ENCODE peak calls at places on chromosomes 13 and 19, in four cellular contexts. Y is left ventricle myocardium inferior, N is GM12878, V is heart right ventricle. Q is an unnamed sample.

GRCh38 chr19:48498576-48498879 is 13.1 kb downstream of the LMTK3 start:
- DNase-seq in Y (no peak), V (no peak), N (no peak), Q (no peak)

GRCh38 chr13:113566227-113566561 is 18.4 kb upstream of the TFDP1 start:
- DNase-seq in N (no peak), Y (no peak), V (no peak), Q (no peak)

GRCh38 chr19:7533281-7533819 is 2.2 kb upstream of the PNPLA6 start:
- DNase-seq in V (peak; percentile 79), N (no peak), Y (peak; percentile 76), Q (no peak)

GRCh38 chr19:55641376-55642152 is 762 bp downstream of the ZNF580 start:
- DNase-seq in V (no peak), N (no peak), Y (no peak), Q (no peak)

GRCh38 chr19:10817291-10818038 is 18.5 kb downstream of the TMED1 start:
- DNase-seq in N (no peak), Y (no peak), V (peak; percentile 49), Q (peak; percentile 73)

GRCh38 chr13:90738881-90739280 is 608.6 kb upstream of the MIR17HG start:
- DNase-seq in V (no peak), N (no peak), Y (no peak), Q (no peak)

GRCh38 chr13:105442941-105443340 is 1092.5 kb downstream of the EFNB2 start:
- DNase-seq in Y (no peak), N (no peak), V (peak; percentile 29), Q (no peak)

GRCh38 chr19:17244618-17245534 is 843 bp downstream of the NR2F6 start:
- DNase-seq in Y (peak; percentile 51), V (no peak), N (no peak), Q (no peak)

GRCh38 chr19:19444694-19445155 is 39.2 kb downstream of the GATAD2A start:
- DNase-seq in V (no peak), Y (no peak), N (no peak), Q (no peak)

GRCh38 chr13:53068841-53069520 is 40.4 kb downstream of the OLFM4 start:
- DNase-seq in V (no peak), Y (no peak), N (no peak), Q (no peak)

GRCh38 chr19:35293733-35294309 is 1.9 kb downstream of the MAG start:
- DNase-seq in N (no peak), V (no peak), Y (no peak), Q (no peak)

GRCh38 chr13:80011448-80012212 is 329.3 kb downstream of the SPRY2 start:
- DNase-seq in V (no peak), Y (no peak), N (no peak), Q (no peak)

GRCh38 chr19:35135389-35135909 is 590 bp upstream of the LGI4 start:
- DNase-seq in N (no peak), V (peak; percentile 80), Y (peak; percentile 84), Q (no peak)

GRCh38 chr19:47503823-47504145 is 11.1 kb downstream of the NAPA start:
- DNase-seq in Y (no peak), V (no peak), N (no peak), Q (no peak)

GRCh38 chr19:42284641-42285341 is 15.7 kb downstream of the CIC start:
- DNase-seq in Y (no peak), N (no peak), V (peak; percentile 27), Q (no peak)

GRCh38 chr13:45451282-45451681 is 13.5 kb upstream of the COG3 start:
- DNase-seq in V (no peak), Y (no peak), N (no peak), Q (no peak)

GRCh38 chr13:32471187-32471922 is 43.4 kb upstream of the N4BP2L1 start:
- DNase-seq in Y (peak; percentile 42), V (peak; percentile 64), N (no peak), Q (no peak)

GRCh38 chr19:17294051-17294891 is 9.0 kb downstream of the ABHD8 start:
- DNase-seq in V (no peak), N (no peak), Y (no peak), Q (no peak)

GRCh38 chr13:57624565-57625435 is 6.7 kb upstream of the PCDH17 start:
- DNase-seq in N (no peak), V (peak; percentile 51), Y (no peak), Q (no peak)

GRCh38 chr19:47509973-47510372 is 4.9 kb downstream of the NAPA start:
- DNase-seq in N (no peak), Y (no peak), V (no peak), Q (peak; percentile 40)

GRCh38 chr13:99415014-99415650 is 86.1 kb upstream of the TM9SF2 start:
- DNase-seq in Y (no peak), N (no peak), V (no peak), Q (no peak)

GRCh38 chr13:72652681-72653080 is 74.7 kb downstream of the MZT1 start:
- DNase-seq in N (no peak), V (no peak), Y (no peak), Q (no peak)

GRCh38 chr13:33279898-33280549 is 5.5 kb downstream of the STARD13 start:
- DNase-seq in Y (no peak), N (no peak), V (no peak), Q (no peak)

GRCh38 chr13:25977216-25977615 is 74.6 kb downstream of the SHISA2 start:
- DNase-seq in Y (no peak), N (no peak), V (no peak), Q (no peak)

GRCh38 chr13:63124863-63125262 is 1709.2 kb upstream of the PCDH20 start:
- DNase-seq in V (no peak), N (no peak), Y (no peak), Q (no peak)

GRCh38 chr13:99155821-99156220 is 44.8 kb upstream of the UBAC2 start:
- DNase-seq in N (no peak), Y (no peak), V (no peak), Q (no peak)

GRCh38 chr19:12139309-12139708 is 841 bp downstream of the ZNF20 start:
- DNase-seq in V (no peak), Y (no peak), N (no peak), Q (no peak)

GRCh38 chr13:20607015-20607414 is 40.1 kb downstream of the IFT88 start:
- DNase-seq in Y (no peak), V (no peak), N (no peak), Q (no peak)

GRCh38 chr13:28761586-28761985 is 42.8 kb upstream of the SLC46A3 start:
- DNase-seq in Y (no peak), N (no peak), V (no peak), Q (no peak)

GRCh38 chr13:39281539-39282150 is 243.4 kb downstream of the NHLRC3 start:
- DNase-seq in Y (no peak), V (no peak), N (no peak), Q (no peak)

GRCh38 chr19:47013041-47013517 is 6.6 kb upstream of the NPAS1 start:
- DNase-seq in N (no peak), Y (peak; percentile 83), V (peak; percentile 81), Q (no peak)

GRCh38 chr19:3357731-3358391 is 8.5 kb upstream of the NFIC start:
- DNase-seq in Y (no peak), V (no peak), N (no peak), Q (no peak)
- H3K4me3 ChIP-seq in Y (peak overlapping the region; percentile 97), V (no peak overlapping the region), N (peak overlapping the region; percentile 69), Q (peak overlapping the region; percentile 76)

DNA sequence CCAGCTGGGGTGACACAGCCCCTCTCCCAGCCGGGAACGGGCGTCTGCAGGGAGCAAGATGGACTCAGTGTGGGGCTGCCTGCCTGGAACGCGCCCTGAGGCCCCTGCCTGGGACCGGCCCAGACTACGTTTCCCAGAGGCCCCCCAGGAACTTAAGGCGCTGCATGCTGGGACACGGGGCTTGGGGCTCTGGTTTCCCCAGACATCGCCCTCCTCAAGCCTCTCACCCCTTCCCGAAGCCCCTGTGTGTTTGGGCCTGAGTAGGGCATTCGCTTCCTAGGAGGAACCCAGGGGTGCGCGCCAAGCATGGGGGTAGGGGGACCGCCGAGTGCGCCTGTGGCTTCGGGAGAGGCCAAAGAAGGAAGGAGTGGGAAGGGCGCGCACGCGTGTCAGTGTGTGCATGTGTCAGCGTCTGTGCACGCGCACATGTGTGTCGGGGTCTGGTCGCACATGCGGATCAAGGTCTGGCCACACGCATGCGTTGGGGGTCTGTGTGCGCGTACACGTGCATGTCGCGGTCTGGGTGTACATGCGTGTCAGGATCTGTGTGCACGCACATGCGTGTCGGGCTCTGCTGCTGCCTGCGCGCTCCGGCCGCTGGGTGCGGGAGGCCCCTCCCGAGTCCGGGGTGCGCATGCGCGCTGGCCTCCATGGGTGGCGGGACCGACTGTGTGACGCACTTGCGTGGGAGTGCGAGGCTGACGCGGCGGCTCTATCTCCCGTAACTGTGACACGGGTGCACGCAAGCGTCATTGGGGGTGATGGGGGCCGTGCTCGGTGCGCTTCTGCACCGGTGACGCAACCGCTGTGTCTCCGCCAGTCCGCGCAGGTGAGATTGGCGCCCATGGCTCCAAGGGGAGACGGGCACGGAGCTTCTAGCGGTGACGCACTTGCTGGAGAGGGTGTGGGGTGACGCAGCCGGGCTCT is 16.2 kb downstream of the ZNF331 start:
- DNase-seq in Y (peak; percentile 88), V (peak; percentile 89), N (peak; percentile 63), Q (peak; percentile 56)
- H3K4me1 ChIP-seq in Y (peaks cover 9% of the 10 kb centered on the region), V (peaks cover 8% of the 10 kb centered on the region), N (peaks cover 4% of the 10 kb centered on the region), Q (peaks cover 2% of the 10 kb centered on the region)

DNA sequence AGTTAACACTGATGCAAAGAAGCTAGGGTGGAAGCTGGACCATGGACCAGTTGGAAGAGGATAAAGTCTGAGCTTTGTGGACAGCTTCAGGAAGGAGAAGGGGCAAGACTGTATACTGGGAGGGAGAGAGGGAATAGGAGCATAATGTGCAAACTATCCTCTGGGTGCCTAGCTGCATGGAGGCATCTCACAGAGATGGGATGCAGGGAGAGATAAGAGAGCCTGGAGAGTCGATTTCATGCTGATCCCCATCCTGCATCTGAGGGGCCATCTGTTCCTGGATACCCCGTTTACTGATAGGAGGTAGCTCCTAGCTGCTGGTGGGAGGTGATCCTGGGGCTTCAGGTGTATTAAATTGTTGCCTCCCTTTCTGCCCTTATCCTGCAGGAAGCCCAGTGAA is 8.8 kb downstream of the CYP4F3 start:
- DNase-seq in Y (no peak), V (no peak), N (no peak), Q (no peak)
- H3K9me3 ChIP-seq in Y (peaks cover 14% of the 10 kb centered on the region), V (no peaks in the 10 kb centered on the region), N (no peaks in the 10 kb centered on the region), Q (no peaks in the 10 kb centered on the region)

DNA sequence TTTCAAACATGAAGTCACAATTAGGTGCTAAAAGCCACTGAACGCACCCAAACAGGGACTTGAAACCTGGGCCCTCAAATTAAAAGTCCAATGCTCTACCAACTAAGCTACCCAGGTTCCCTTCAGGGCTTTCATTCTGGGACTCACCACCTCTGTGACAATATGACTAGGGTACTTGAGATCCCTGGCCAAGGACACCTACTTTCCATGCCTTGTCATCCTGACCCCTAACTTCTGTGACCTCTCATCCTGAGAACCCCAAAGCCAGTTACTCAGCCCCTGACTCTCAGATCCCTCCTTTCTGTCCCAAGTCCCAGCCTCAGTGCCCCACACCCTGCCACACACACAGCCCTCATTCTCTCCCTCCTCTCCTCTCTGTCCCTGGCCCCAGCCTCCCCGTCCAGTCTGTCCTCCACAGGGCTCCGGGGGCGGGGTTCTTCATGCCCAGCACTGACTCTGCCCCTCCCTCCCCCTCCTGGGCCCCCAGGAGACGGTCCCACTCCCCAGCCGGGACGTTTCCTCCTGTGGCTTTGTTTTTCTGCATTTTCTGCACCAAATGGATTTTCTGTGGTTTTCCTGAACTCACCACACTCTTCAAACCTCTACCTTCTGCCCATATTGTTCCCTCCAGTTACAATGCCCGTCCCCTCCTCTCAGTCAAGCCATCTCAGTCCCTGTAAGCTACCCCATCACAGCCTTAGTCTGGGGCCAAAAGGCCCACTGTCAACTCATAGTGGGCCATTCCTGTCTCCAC is 7.0 kb downstream of the RCN3 start:
- DNase-seq in V (no peak), N (no peak), Y (no peak), Q (no peak)
- H3K4me3 ChIP-seq in V (no peak overlapping the region), N (no peak overlapping the region), Y (peak overlapping the region; percentile 73), Q (peak overlapping the region; percentile 74)